ENCODE peak calls at places on chromosomes 11 and 22, in nine cellular contexts. Z is NCI-H1694 treated with DMSO at 0.1 percent for 48 hours, H is pulmonary artery endothelial cell, S is WTC11, F is HTR-8/SVneo, V is NCI-H1417 treated with DMSO at 0.1 percent for 48 hours, L is adrenal gland, A is T-helper 9 cell, R is right lobe of liver. T is an unnamed sample.

GRCh38 chr11:123707606-123708205 is 33.8 kb downstream of the ZNF202 start:
- DNase-seq in Z (peak), H (peak), S (peak), F (peak), V (peak), L (peak), A (peak), R (peak), T (peak)

GRCh38 chr11:128610765-128611617 is 23.6 kb upstream of the ETS1 start:
- DNase-seq in Z (no peak), H (no peak), S (no peak), F (no peak), V (no peak), L (no peak), A (peak), R (no peak), T (no peak)

GRCh38 chr11:104572279-104572678 is 326.0 kb downstream of the CASP12 start:
- DNase-seq in Z (no peak), H (no peak), S (no peak), F (no peak), V (no peak), L (no peak), A (no peak), R (no peak), T (no peak)

GRCh38 chr11:33910261-33910959 is 18.5 kb upstream of the LMO2 start:
- DNase-seq in Z (no peak), H (no peak), S (no peak), F (no peak), V (no peak), L (no peak), A (no peak), R (no peak), T (no peak)

GRCh38 chr22:36828815-36829214 is 12.0 kb upstream of the PVALB start:
- DNase-seq in Z (no peak), H (no peak), S (no peak), F (no peak), V (no peak), L (no peak), A (no peak), R (no peak), T (no peak)

GRCh38 chr11:76371170-76371569 is 9.8 kb downstream of the THAP12 start:
- DNase-seq in Z (no peak), H (peak), S (no peak), F (peak), V (no peak), L (no peak), A (no peak), R (no peak), T (peak)

GRCh38 chr11:117187799-117188481 is 9.4 kb downstream of the SIDT2 start:
- DNase-seq in Z (no peak), H (no peak), S (no peak), F (no peak), V (no peak), L (no peak), A (no peak), R (no peak), T (no peak)

GRCh38 chr22:23249506-23250423 is 69.5 kb downstream of the BCR start:
- DNase-seq in Z (no peak), H (no peak), S (no peak), F (no peak), V (no peak), L (no peak), A (no peak), R (no peak), T (no peak)

GRCh38 chr11:27423125-27423524 is 49.5 kb downstream of the LGR4 start:
- DNase-seq in Z (no peak), H (no peak), S (no peak), F (peak), V (no peak), L (no peak), A (no peak), R (peak), T (peak)

GRCh38 chr11:77660947-77661346 is 23.4 kb upstream of the CLNS1A start:
- DNase-seq in Z (no peak), H (no peak), S (no peak), F (no peak), V (no peak), L (no peak), A (no peak), R (no peak), T (no peak)

GRCh38 chr11:114044042-114044871 is 15.3 kb upstream of the ZBTB16 start:
- DNase-seq in Z (no peak), H (peak), S (no peak), F (no peak), V (no peak), L (no peak), A (no peak), R (no peak), T (no peak)

GRCh38 chr11:10375280-10376048 is 70.6 kb downstream of the ADM start:
- DNase-seq in Z (no peak), H (no peak), S (no peak), F (no peak), V (no peak), L (no peak), A (no peak), R (no peak), T (peak)

GRCh38 chr11:108135845-108136599 is 14.7 kb downstream of the ACAT1 start:
- DNase-seq in Z (no peak), H (no peak), S (no peak), F (no peak), V (no peak), L (no peak), A (no peak), R (no peak), T (no peak)

GRCh38 chr22:23183107-23183698 is 2.9 kb downstream of the BCR start:
- DNase-seq in Z (no peak), H (no peak), S (peak), F (no peak), V (no peak), L (peak), A (no peak), R (no peak), T (peak)

GRCh38 chr22:43945632-43946390 is 9.4 kb upstream of the SAMM50 start:
- DNase-seq in Z (peak), H (peak), S (peak), F (peak), V (no peak), L (peak), A (peak), R (peak), T (peak)

GRCh38 chr11:78187366-78188011 is 937 bp downstream of the KCTD21 start:
- DNase-seq in Z (no peak), H (no peak), S (no peak), F (no peak), V (no peak), L (no peak), A (no peak), R (no peak), T (no peak)

GRCh38 chr22:49027122-49027670 is 800.5 kb downstream of the BRD1 start:
- DNase-seq in Z (peak), H (no peak), S (no peak), F (no peak), V (no peak), L (no peak), A (no peak), R (no peak), T (no peak)

GRCh38 chr11:68936676-68937620 is 33.3 kb downstream of the IGHMBP2 start:
- DNase-seq in Z (no peak), H (no peak), S (no peak), F (no peak), V (no peak), L (no peak), A (no peak), R (no peak), T (no peak)

GRCh38 chr11:134762248-134763029 is 350.4 kb upstream of the B3GAT1 start:
- DNase-seq in Z (no peak), H (no peak), S (no peak), F (no peak), V (no peak), L (no peak), A (no peak), R (no peak), T (no peak)

GRCh38 chr22:34736081-34736480 is 329.9 kb upstream of the ISX start:
- DNase-seq in Z (no peak), H (no peak), S (no peak), F (no peak), V (no peak), L (no peak), A (no peak), R (no peak), T (no peak)

GRCh38 chr11:72307439-72307838 is 63.5 kb upstream of the PHOX2A start:
- DNase-seq in Z (no peak), H (no peak), S (no peak), F (no peak), V (no peak), L (no peak), A (no peak), R (no peak), T (no peak)

GRCh38 chr11:82239498-82239897 is 494.2 kb downstream of the FAM181B start:
- DNase-seq in Z (no peak), H (no peak), S (no peak), F (no peak), V (no peak), L (no peak), A (no peak), R (no peak), T (no peak)

GRCh38 chr11:65555693-65556231 is 2.4 kb downstream of the LTBP3 start:
- DNase-seq in Z (no peak), H (no peak), S (no peak), F (peak), V (no peak), L (peak), A (no peak), R (no peak), T (peak)

GRCh38 chr11:91596111-91596510 is 628.5 kb upstream of the FAT3 start:
- DNase-seq in Z (no peak), H (no peak), S (no peak), F (no peak), V (no peak), L (no peak), A (no peak), R (no peak), T (no peak)

GRCh38 chr11:67022341-67022933 is 497 bp upstream of the SYT12 start:
- DNase-seq in Z (peak), H (no peak), S (no peak), F (peak), V (no peak), L (peak), A (no peak), R (peak), T (peak)

GRCh38 chr22:49913026-49913425 is 5.2 kb downstream of the ALG12 start:
- DNase-seq in Z (no peak), H (no peak), S (no peak), F (no peak), V (no peak), L (no peak), A (no peak), R (no peak), T (no peak)

GRCh38 chr22:41929158-41929896 is 2.7 kb upstream of the TNFRSF13C start:
- DNase-seq in Z (no peak), H (no peak), S (no peak), F (no peak), V (no peak), L (no peak), A (no peak), R (no peak), T (no peak)

GRCh38 chr22:20430101-20430640 is 7.5 kb downstream of the SCARF2 start:
- DNase-seq in Z (no peak), H (no peak), S (no peak), F (no peak), V (no peak), L (no peak), A (no peak), R (no peak), T (no peak)

GRCh38 chr11:27234043-27234668 is 128.9 kb downstream of the CCDC34 start:
- DNase-seq in Z (no peak), H (no peak), S (no peak), F (peak), V (no peak), L (peak), A (no peak), R (no peak), T (peak)

T was measured in AG08396.